ENCODE peak calls at places on chromosomes 4 and X, in five cellular contexts. E is HepG2, T is MCF 10A, U is GM19239, S is mesenchymal stem cell. Y is an unnamed sample.

GRCh38 chr4:146029939-146030710 is 91.5 kb upstream of the ZNF827 start:
- DNase-seq in E (no peak), T (no peak), U (peak; percentile 19), S (no peak), Y (peak; percentile 56)

GRCh38 chr4:175671491-175671934 is 140.6 kb downstream of the GPM6A start:
- DNase-seq in E (no peak), T (peak; percentile 37), U (no peak), S (no peak), Y (peak; percentile 10)

GRCh38 chrX:45803383-45803921 is 602.8 kb upstream of the DIPK2B start:
- DNase-seq in E (no peak), T (peak; percentile 86), U (no peak), S (peak; percentile 90), Y (no peak)

GRCh38 chrX:134249231-134249630 is 12.2 kb downstream of the CCDC160 start:
- DNase-seq in E (no peak), T (no peak), U (no peak), S (no peak), Y (no peak)

GRCh38 chrX:56564921-56565861 is 1.8 kb downstream of the UBQLN2 start:
- DNase-seq in E (peak; percentile 0), T (no peak), U (no peak), S (no peak), Y (no peak)

GRCh38 chrX:68199062-68199848 is 234.0 kb downstream of the OPHN1 start:
- DNase-seq in E (no peak), T (peak; percentile 8), U (no peak), S (no peak), Y (no peak)

GRCh38 chrX:115067812-115068211 is 50.4 kb upstream of the IL13RA2 start:
- DNase-seq in E (no peak), T (no peak), U (no peak), S (no peak), Y (no peak)

GRCh38 chr4:151715881-151716280 is 44.9 kb downstream of the GATB start:
- DNase-seq in E (no peak), T (no peak), U (no peak), S (no peak), Y (no peak)

GRCh38 chrX:116204947-116205346 is 34.4 kb downstream of the AGTR2 start:
- DNase-seq in E (peak; percentile 1), T (peak; percentile 52), U (no peak), S (peak; percentile 9), Y (no peak)

GRCh38 chr4:57410331-57411052 is 300.3 kb upstream of the IGFBP7 start:
- DNase-seq in E (no peak), T (no peak), U (no peak), S (no peak), Y (no peak)

GRCh38 chrX:148422531-148422930 is 77.9 kb upstream of the AFF2 start:
- DNase-seq in E (no peak), T (peak; percentile 76), U (no peak), S (no peak), Y (no peak)

GRCh38 chrX:63656871-63657580 is 128.0 kb downstream of the ARHGEF9 start:
- DNase-seq in E (no peak), T (peak; percentile 19), U (no peak), S (peak; percentile 63), Y (no peak)

GRCh38 chr4:62191446-62191845 is 991.3 kb downstream of the ADGRL3 start:
- DNase-seq in E (no peak), T (no peak), U (no peak), S (no peak), Y (no peak)

GRCh38 chr4:108047199-108047598 is 57.5 kb downstream of the HADH start:
- DNase-seq in E (no peak), T (no peak), U (no peak), S (no peak), Y (no peak)